ENCODE peak calls at places on chromosome X, in eight cellular contexts. One of them, this sample, is unnamed.

GRCh38 chrX:30795981-30796958 is 92.8 kb downstream of the TAB3 start:
- DNase-seq in lung: no peak
- DNase-seq in lower lobe of right lung: no peak
- DNase-seq in GM20000: no peak
- DNase-seq in foreskin keratinocyte: no peak
- DNase-seq in ascending aorta: no peak
- DNase-seq in WTC11: no peak
- DNase-seq in upper lobe of right lung: no peak
- DNase-seq in this sample: no peak

GRCh38 chrX:17206584-17206983 is 168.4 kb upstream of the NHS start:
- DNase-seq in ascending aorta: no peak
- DNase-seq in WTC11: no peak
- DNase-seq in lower lobe of right lung: no peak
- DNase-seq in foreskin keratinocyte: no peak
- DNase-seq in lung: no peak
- DNase-seq in upper lobe of right lung: no peak
- DNase-seq in GM20000: no peak
- DNase-seq in this sample: no peak

GRCh38 chrX:13265549-13266132 is 54.2 kb downstream of the ATXN3L start:
- DNase-seq in GM20000: no peak
- DNase-seq in WTC11: no peak
- DNase-seq in lung: no peak
- DNase-seq in lower lobe of right lung: no peak
- DNase-seq in ascending aorta: no peak
- DNase-seq in upper lobe of right lung: no peak
- DNase-seq in foreskin keratinocyte: no peak
- DNase-seq in this sample: peak; percentile 8

GRCh38 chrX:138127314-138127713 is 561.4 kb downstream of the ZIC3 start:
- DNase-seq in upper lobe of right lung: no peak
- DNase-seq in foreskin keratinocyte: peak; percentile 3
- DNase-seq in ascending aorta: no peak
- DNase-seq in lower lobe of right lung: no peak
- DNase-seq in lung: no peak
- DNase-seq in GM20000: no peak
- DNase-seq in WTC11: no peak
- DNase-seq in this sample: no peak

GRCh38 chrX:139844884-139845283 is 88.0 kb downstream of the ATP11C start:
- DNase-seq in ascending aorta: no peak
- DNase-seq in lung: no peak
- DNase-seq in foreskin keratinocyte: no peak
- DNase-seq in WTC11: no peak
- DNase-seq in lower lobe of right lung: no peak
- DNase-seq in upper lobe of right lung: no peak
- DNase-seq in GM20000: peak; percentile 18
- DNase-seq in this sample: no peak

GRCh38 chrX:100995469-100995868 is 26.0 kb downstream of the ARL13A start:
- DNase-seq in lower lobe of right lung: no peak
- DNase-seq in GM20000: no peak
- DNase-seq in upper lobe of right lung: no peak
- DNase-seq in lung: no peak
- DNase-seq in foreskin keratinocyte: peak; percentile 57
- DNase-seq in WTC11: no peak
- DNase-seq in ascending aorta: no peak
- DNase-seq in this sample: peak; percentile 52

GRCh38 chrX:100410901-100411801 is 1.1 kb upstream of the PCDH19 start:
- DNase-seq in WTC11: peak; percentile 16
- DNase-seq in upper lobe of right lung: no peak
- DNase-seq in GM20000: no peak
- DNase-seq in foreskin keratinocyte: no peak
- DNase-seq in lung: no peak
- DNase-seq in lower lobe of right lung: no peak
- DNase-seq in ascending aorta: peak; percentile 61
- DNase-seq in this sample: peak; percentile 1

GRCh38 chrX:13254076-13254785 is 65.6 kb downstream of the ATXN3L start:
- DNase-seq in WTC11: no peak
- DNase-seq in lower lobe of right lung: peak; percentile 55
- DNase-seq in upper lobe of right lung: peak; percentile 66
- DNase-seq in lung: no peak
- DNase-seq in ascending aorta: no peak
- DNase-seq in GM20000: peak; percentile 32
- DNase-seq in foreskin keratinocyte: peak; percentile 14
- DNase-seq in this sample: peak; percentile 82

GRCh38 chrX:10904220-10904619 is 206.9 kb upstream of the HCCS start:
- DNase-seq in WTC11: no peak
- DNase-seq in GM20000: no peak
- DNase-seq in foreskin keratinocyte: no peak
- DNase-seq in lung: no peak
- DNase-seq in upper lobe of right lung: no peak
- DNase-seq in ascending aorta: no peak
- DNase-seq in lower lobe of right lung: no peak
- DNase-seq in this sample: no peak

GRCh38 chrX:16394290-16394689 is 227.0 kb downstream of the MAGEB17 start:
- DNase-seq in GM20000: no peak
- DNase-seq in lower lobe of right lung: no peak
- DNase-seq in WTC11: no peak
- DNase-seq in upper lobe of right lung: no peak
- DNase-seq in foreskin keratinocyte: no peak
- DNase-seq in ascending aorta: no peak
- DNase-seq in lung: no peak
- DNase-seq in this sample: no peak

GRCh38 chrX:1582686-1583437 is 8.5 kb upstream of the AKAP17A start:
- DNase-seq in lung: peak; percentile 14
- DNase-seq in foreskin keratinocyte: no peak
- DNase-seq in ascending aorta: no peak
- DNase-seq in lower lobe of right lung: no peak
- DNase-seq in GM20000: peak; percentile 76
- DNase-seq in upper lobe of right lung: no peak
- DNase-seq in WTC11: no peak
- DNase-seq in this sample: peak; percentile 19

GRCh38 chrX:129791961-129792570 is 12.3 kb downstream of the SASH3 start:
- DNase-seq in upper lobe of right lung: no peak
- DNase-seq in foreskin keratinocyte: no peak
- DNase-seq in WTC11: no peak
- DNase-seq in lower lobe of right lung: no peak
- DNase-seq in lung: no peak
- DNase-seq in GM20000: no peak
- DNase-seq in ascending aorta: peak; percentile 33
- DNase-seq in this sample: no peak

GRCh38 chrX:13087322-13088154 is 43.1 kb upstream of the FAM9C start:
- DNase-seq in WTC11: no peak
- DNase-seq in lower lobe of right lung: no peak
- DNase-seq in ascending aorta: no peak
- DNase-seq in upper lobe of right lung: no peak
- DNase-seq in foreskin keratinocyte: peak; percentile 81
- DNase-seq in GM20000: peak; percentile 35
- DNase-seq in lung: no peak
- DNase-seq in this sample: peak; percentile 71

GRCh38 chrX:73214366-73215094 is at the start of gene NAP1L2:
- DNase-seq in WTC11: peak; percentile 35
- DNase-seq in ascending aorta: peak; percentile 63
- DNase-seq in upper lobe of right lung: peak; percentile 62
- DNase-seq in lower lobe of right lung: peak; percentile 36
- DNase-seq in GM20000: no peak
- DNase-seq in foreskin keratinocyte: peak; percentile 7
- DNase-seq in lung: no peak
- DNase-seq in this sample: peak; percentile 0

GRCh38 chrX:150282953-150283352 is 80.2 kb upstream of the MAMLD1 start:
- DNase-seq in foreskin keratinocyte: no peak
- DNase-seq in upper lobe of right lung: no peak
- DNase-seq in lung: no peak
- DNase-seq in GM20000: no peak
- DNase-seq in ascending aorta: peak; percentile 7
- DNase-seq in lower lobe of right lung: no peak
- DNase-seq in WTC11: no peak
- DNase-seq in this sample: no peak

GRCh38 chrX:129781134-129782014 is 1.6 kb downstream of the SASH3 start:
- DNase-seq in GM20000: peak; percentile 77
- DNase-seq in WTC11: no peak
- DNase-seq in upper lobe of right lung: peak; percentile 76
- DNase-seq in lower lobe of right lung: peak; percentile 79
- DNase-seq in lung: peak; percentile 46
- DNase-seq in foreskin keratinocyte: no peak
- DNase-seq in ascending aorta: peak; percentile 72
- DNase-seq in this sample: no peak

GRCh38 chrX:47586043-47586787 is 4.0 kb downstream of the TIMP1 start:
- DNase-seq in lower lobe of right lung: no peak
- DNase-seq in upper lobe of right lung: no peak
- DNase-seq in WTC11: no peak
- DNase-seq in ascending aorta: peak; percentile 48
- DNase-seq in GM20000: no peak
- DNase-seq in lung: no peak
- DNase-seq in foreskin keratinocyte: no peak
- DNase-seq in this sample: no peak

GRCh38 chrX:35842657-35843056 is 44.5 kb downstream of the MAGEB16 start:
- DNase-seq in WTC11: no peak
- DNase-seq in ascending aorta: no peak
- DNase-seq in upper lobe of right lung: no peak
- DNase-seq in lower lobe of right lung: no peak
- DNase-seq in foreskin keratinocyte: no peak
- DNase-seq in GM20000: no peak
- DNase-seq in lung: no peak
- DNase-seq in this sample: no peak

GRCh38 chrX:54950730-54951375 is 30.2 kb downstream of the TRO start:
- DNase-seq in lower lobe of right lung: no peak
- DNase-seq in lung: no peak
- DNase-seq in WTC11: no peak
- DNase-seq in upper lobe of right lung: no peak
- DNase-seq in foreskin keratinocyte: no peak
- DNase-seq in GM20000: no peak
- DNase-seq in ascending aorta: no peak
- DNase-seq in this sample: no peak

GRCh38 chrX:150508018-150508417 is 60.4 kb upstream of the MTM1 start:
- DNase-seq in GM20000: no peak
- DNase-seq in upper lobe of right lung: no peak
- DNase-seq in WTC11: no peak
- DNase-seq in ascending aorta: no peak
- DNase-seq in lower lobe of right lung: no peak
- DNase-seq in lung: no peak
- DNase-seq in foreskin keratinocyte: no peak
- DNase-seq in this sample: no peak

GRCh38 chrX:41823402-41823801 is 99.4 kb downstream of the GPR82 start:
- DNase-seq in ascending aorta: no peak
- DNase-seq in lower lobe of right lung: no peak
- DNase-seq in GM20000: no peak
- DNase-seq in upper lobe of right lung: no peak
- DNase-seq in lung: no peak
- DNase-seq in WTC11: no peak
- DNase-seq in foreskin keratinocyte: no peak
- DNase-seq in this sample: no peak

GRCh38 chrX:3141031-3141430 is 99.8 kb downstream of the ARSF start:
- DNase-seq in ascending aorta: no peak
- DNase-seq in foreskin keratinocyte: no peak
- DNase-seq in upper lobe of right lung: no peak
- DNase-seq in WTC11: no peak
- DNase-seq in GM20000: no peak
- DNase-seq in lung: no peak
- DNase-seq in lower lobe of right lung: no peak
- DNase-seq in this sample: no peak

GRCh38 chrX:3144651-3145050 is 103.4 kb downstream of the ARSF start:
- DNase-seq in GM20000: no peak
- DNase-seq in lower lobe of right lung: no peak
- DNase-seq in upper lobe of right lung: no peak
- DNase-seq in ascending aorta: no peak
- DNase-seq in foreskin keratinocyte: no peak
- DNase-seq in lung: no peak
- DNase-seq in WTC11: no peak
- DNase-seq in this sample: no peak

GRCh38 chrX:3142259-3143042 is 101.2 kb downstream of the ARSF start:
- DNase-seq in ascending aorta: no peak
- DNase-seq in lower lobe of right lung: no peak
- DNase-seq in WTC11: no peak
- DNase-seq in foreskin keratinocyte: no peak
- DNase-seq in lung: no peak
- DNase-seq in GM20000: no peak
- DNase-seq in upper lobe of right lung: no peak
- DNase-seq in this sample: no peak

GRCh38 chrX:3143043-3143799 is 102.0 kb downstream of the ARSF start:
- DNase-seq in lower lobe of right lung: no peak
- DNase-seq in lung: no peak
- DNase-seq in WTC11: no peak
- DNase-seq in GM20000: no peak
- DNase-seq in upper lobe of right lung: no peak
- DNase-seq in foreskin keratinocyte: no peak
- DNase-seq in ascending aorta: no peak
- DNase-seq in this sample: no peak

DNA sequence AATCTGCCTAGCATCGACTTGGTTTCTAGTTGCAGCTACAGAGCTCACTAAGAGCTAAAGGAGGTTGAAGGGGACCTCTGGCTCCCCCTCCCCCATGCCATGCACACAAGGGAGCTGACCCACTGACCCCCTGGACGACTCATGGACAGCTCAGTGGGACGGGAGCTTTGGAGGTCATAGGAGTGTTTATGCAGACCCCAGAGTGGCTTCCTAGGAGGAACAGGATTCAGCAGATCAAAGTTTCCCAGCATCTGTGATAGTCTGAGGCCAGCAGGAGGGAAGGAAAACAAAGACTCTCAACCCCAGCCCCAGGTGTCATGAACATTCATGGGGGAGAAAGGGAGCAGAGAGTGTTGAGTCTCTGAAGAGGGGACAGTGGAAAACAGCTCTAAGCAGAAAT is 104.4 kb downstream of the ARSF start:
- DNase-seq in GM20000: no peak
- DNase-seq in WTC11: no peak
- DNase-seq in foreskin keratinocyte: no peak
- DNase-seq in lower lobe of right lung: no peak
- DNase-seq in lung: no peak
- DNase-seq in ascending aorta: no peak
- DNase-seq in upper lobe of right lung: no peak
- DNase-seq in this sample: no peak
- TF ChIP-seq CTCF in GM20000: no peak
- TF ChIP-seq CTCF in WTC11: no peak
- TF ChIP-seq CTCF in foreskin keratinocyte: no peak
- TF ChIP-seq CTCF in lower lobe of right lung: no peak
- TF ChIP-seq CTCF in lung: no peak
- TF ChIP-seq CTCF in ascending aorta: no peak
- TF ChIP-seq CTCF in upper lobe of right lung: no peak
- TF ChIP-seq CTCF in this sample: no peak

GRCh38 chrX:134246282-134246681 is 9.3 kb downstream of the CCDC160 start:
- DNase-seq in foreskin keratinocyte: no peak
- DNase-seq in WTC11: no peak
- DNase-seq in lower lobe of right lung: no peak
- DNase-seq in GM20000: no peak
- DNase-seq in upper lobe of right lung: no peak
- DNase-seq in lung: no peak
- DNase-seq in ascending aorta: no peak
- DNase-seq in this sample: no peak
- TF ChIP-seq CTCF in foreskin keratinocyte: no peak
- TF ChIP-seq CTCF in WTC11: no peak
- TF ChIP-seq CTCF in lower lobe of right lung: no peak
- TF ChIP-seq CTCF in GM20000: no peak
- TF ChIP-seq CTCF in upper lobe of right lung: no peak
- TF ChIP-seq CTCF in lung: no peak
- TF ChIP-seq CTCF in ascending aorta: no peak
- TF ChIP-seq CTCF in this sample: no peak

GRCh38 chrX:78119521-78120227 is 15.6 kb downstream of the PGK1 start:
- DNase-seq in WTC11: no peak
- DNase-seq in upper lobe of right lung: no peak
- DNase-seq in GM20000: no peak
- DNase-seq in lung: no peak
- DNase-seq in foreskin keratinocyte: no peak
- DNase-seq in ascending aorta: no peak
- DNase-seq in lower lobe of right lung: no peak
- DNase-seq in this sample: no peak
- TF ChIP-seq CTCF in WTC11: no peak
- TF ChIP-seq CTCF in upper lobe of right lung: peak; percentile 11
- TF ChIP-seq CTCF in GM20000: no peak
- TF ChIP-seq CTCF in lung: no peak
- TF ChIP-seq CTCF in foreskin keratinocyte: peak; percentile 49
- TF ChIP-seq CTCF in ascending aorta: no peak
- TF ChIP-seq CTCF in lower lobe of right lung: no peak
- TF ChIP-seq CTCF in this sample: no peak

GRCh38 chrX:53714580-53715335 is 28.2 kb upstream of the HUWE1 start:
- DNase-seq in WTC11: peak; percentile 14
- DNase-seq in lower lobe of right lung: peak; percentile 53
- DNase-seq in foreskin keratinocyte: peak; percentile 25
- DNase-seq in lung: peak; percentile 45
- DNase-seq in GM20000: peak; percentile 36
- DNase-seq in upper lobe of right lung: peak; percentile 68
- DNase-seq in ascending aorta: no peak
- DNase-seq in this sample: peak; percentile 12
- TF ChIP-seq CTCF in WTC11: no peak
- TF ChIP-seq CTCF in lower lobe of right lung: no peak
- TF ChIP-seq CTCF in foreskin keratinocyte: peak; percentile 22
- TF ChIP-seq CTCF in lung: no peak
- TF ChIP-seq CTCF in GM20000: no peak
- TF ChIP-seq CTCF in upper lobe of right lung: no peak
- TF ChIP-seq CTCF in ascending aorta: no peak
- TF ChIP-seq CTCF in this sample: no peak

This sample was measured in fibroblast of villous mesenchyme.